ENCODE peak calls at places on chromosome 17, in five cellular contexts. M is suprapubic skin, Q is KG1, P is H9, F is dorsolateral prefrontal cortex. G is an unnamed sample.

GRCh38 chr17:65355246-65355645 is 206.2 kb downstream of the AXIN2 start:
- DNase-seq in M (no peak), Q (no peak), P (no peak), F (no peak), G (no peak)

GRCh38 chr17:8145811-8146210 is 6.4 kb downstream of the PER1 start:
- DNase-seq in M (no peak), Q (no peak), P (no peak), F (no peak), G (no peak)

GRCh38 chr17:78379134-78379497 is 667 bp downstream of the PGS1 start:
- DNase-seq in M (no peak), Q (no peak), P (no peak), F (no peak), G (no peak)

GRCh38 chr17:75927286-75927922 is 13.4 kb downstream of the FBF1 start:
- DNase-seq in M (no peak), Q (no peak), P (peak; percentile 80), F (no peak), G (peak; percentile 82)

GRCh38 chr17:82866521-82867214 is 26.8 kb upstream of the ZNF750 start:
- DNase-seq in M (no peak), Q (no peak), P (no peak), F (peak; percentile 64), G (no peak)

GRCh38 chr17:57370051-57370581 is 113.8 kb downstream of the MSI2 start:
- DNase-seq in M (no peak), Q (no peak), P (no peak), F (no peak), G (peak; percentile 70)

GRCh38 chr17:32142857-32143524 is 689 bp downstream of the RHOT1 start:
- DNase-seq in M (no peak), Q (no peak), P (peak; percentile 87), F (peak; percentile 29), G (peak; percentile 46)

GRCh38 chr17:35866356-35866950 is 2.2 kb downstream of the HEATR9 start:
- DNase-seq in M (no peak), Q (no peak), P (no peak), F (no peak), G (no peak)

GRCh38 chr17:79926002-79926307 is 86.7 kb upstream of the CBX4 start:
- DNase-seq in M (no peak), Q (no peak), P (no peak), F (no peak), G (no peak)

GRCh38 chr17:48392836-48393235 is 37.2 kb downstream of the SKAP1 start:
- DNase-seq in M (no peak), Q (no peak), P (no peak), F (no peak), G (no peak)

GRCh38 chr17:17091856-17092756 is 49.8 kb downstream of the MPRIP start:
- DNase-seq in M (no peak), Q (no peak), P (no peak), F (no peak), G (no peak)

GRCh38 chr17:75350706-75351105 is 54.8 kb downstream of the GRB2 start:
- DNase-seq in M (no peak), Q (no peak), P (peak; percentile 74), F (no peak), G (no peak)

GRCh38 chr17:64187093-64187895 is 57.4 kb upstream of the ERN1 start:
- DNase-seq in M (no peak), Q (no peak), P (no peak), F (no peak), G (no peak)

GRCh38 chr17:42122371-42123303 is at the start of gene HSPB9:
- DNase-seq in M (no peak), Q (no peak), P (peak; percentile 95), F (no peak), G (no peak)

GRCh38 chr17:77374170-77374936 is 233.6 kb downstream of the SEC14L1 start:
- DNase-seq in M (peak; percentile 93), Q (peak; percentile 26), P (peak; percentile 96), F (peak; percentile 58), G (no peak)

GRCh38 chr17:65544658-65545057 is 16.8 kb downstream of the AXIN2 start:
- DNase-seq in M (no peak), Q (no peak), P (no peak), F (no peak), G (no peak)